ENCODE peak calls at places on chromosomes 1 and 21, in six cellular contexts. One of them, this sample, is unnamed.
A peak's percentile ranks its signal among the peaks of the same experiment; 100 is the strongest.

GRCh38 chr1:30898031-30898815 is 10.3 kb downstream of the SDC3 start:
- DNase-seq in SJSA1: no peak
- DNase-seq in spleen: peak; percentile 61
- DNase-seq in cardiac muscle cell: no peak
- DNase-seq in uterus: no peak
- DNase-seq in ovary: no peak
- DNase-seq in this sample: no peak

GRCh38 chr1:89779541-89779940 is 41.3 kb upstream of the LRRC8D start:
- DNase-seq in SJSA1: no peak
- DNase-seq in spleen: no peak
- DNase-seq in cardiac muscle cell: no peak
- DNase-seq in uterus: no peak
- DNase-seq in ovary: no peak
- DNase-seq in this sample: no peak

GRCh38 chr1:31432592-31433395 is 19.8 kb downstream of the SERINC2 start:
- DNase-seq in SJSA1: no peak
- DNase-seq in spleen: peak; percentile 64
- DNase-seq in cardiac muscle cell: no peak
- DNase-seq in uterus: no peak
- DNase-seq in ovary: no peak
- DNase-seq in this sample: no peak

GRCh38 chr21:31993826-31994791 is 121.3 kb downstream of the HUNK start:
- DNase-seq in SJSA1: no peak
- DNase-seq in spleen: no peak
- DNase-seq in cardiac muscle cell: no peak
- DNase-seq in uterus: no peak
- DNase-seq in ovary: no peak
- DNase-seq in this sample: no peak

GRCh38 chr1:12215118-12215517 is 14.7 kb upstream of the VPS13D start:
- DNase-seq in SJSA1: no peak
- DNase-seq in spleen: peak; percentile 41
- DNase-seq in cardiac muscle cell: no peak
- DNase-seq in uterus: no peak
- DNase-seq in ovary: no peak
- DNase-seq in this sample: no peak

GRCh38 chr1:243543501-243543900 is 287.7 kb downstream of the SDCCAG8 start:
- DNase-seq in SJSA1: no peak
- DNase-seq in spleen: no peak
- DNase-seq in cardiac muscle cell: no peak
- DNase-seq in uterus: no peak
- DNase-seq in ovary: no peak
- DNase-seq in this sample: no peak

GRCh38 chr1:45275054-45275453 is 51.6 kb upstream of the HPDL start:
- DNase-seq in SJSA1: no peak
- DNase-seq in spleen: no peak
- DNase-seq in cardiac muscle cell: no peak
- DNase-seq in uterus: no peak
- DNase-seq in ovary: no peak
- DNase-seq in this sample: no peak

GRCh38 chr21:35352066-35352770 is 303.1 kb upstream of the RUNX1 start:
- DNase-seq in SJSA1: no peak
- DNase-seq in spleen: no peak
- DNase-seq in cardiac muscle cell: no peak
- DNase-seq in uterus: no peak
- DNase-seq in ovary: no peak
- DNase-seq in this sample: no peak

GRCh38 chr21:33977721-33978369 is 62.2 kb upstream of the ATP5PO start:
- DNase-seq in SJSA1: no peak
- DNase-seq in spleen: no peak
- DNase-seq in cardiac muscle cell: no peak
- DNase-seq in uterus: peak; percentile 5
- DNase-seq in ovary: no peak
- DNase-seq in this sample: no peak

GRCh38 chr1:148353461-148354283 is 129.4 kb downstream of the PPIAL4G start:
- DNase-seq in SJSA1: no peak
- DNase-seq in spleen: no peak
- DNase-seq in cardiac muscle cell: no peak
- DNase-seq in uterus: no peak
- DNase-seq in ovary: no peak
- DNase-seq in this sample: peak; percentile 80

GRCh38 chr1:41192456-41193188 is 49.5 kb downstream of the SCMH1 start:
- DNase-seq in SJSA1: no peak
- DNase-seq in spleen: no peak
- DNase-seq in cardiac muscle cell: no peak
- DNase-seq in uterus: no peak
- DNase-seq in ovary: no peak
- DNase-seq in this sample: no peak

GRCh38 chr1:161119017-161119378 is 1.1 kb downstream of the NIT1 start:
- DNase-seq in SJSA1: no peak
- DNase-seq in spleen: no peak
- DNase-seq in cardiac muscle cell: no peak
- DNase-seq in uterus: no peak
- DNase-seq in ovary: peak; percentile 49
- DNase-seq in this sample: peak; percentile 49

GRCh38 chr1:207845109-207845508 is 65.8 kb downstream of the CD34 start:
- DNase-seq in SJSA1: no peak
- DNase-seq in spleen: no peak
- DNase-seq in cardiac muscle cell: no peak
- DNase-seq in uterus: no peak
- DNase-seq in ovary: no peak
- DNase-seq in this sample: no peak

GRCh38 chr1:244097523-244098390 is 46.7 kb downstream of the ZBTB18 start:
- DNase-seq in SJSA1: no peak
- DNase-seq in spleen: no peak
- DNase-seq in cardiac muscle cell: no peak
- DNase-seq in uterus: no peak
- DNase-seq in ovary: no peak
- DNase-seq in this sample: no peak

GRCh38 chr1:18743233-18743632 is 112.6 kb downstream of the PAX7 start:
- DNase-seq in SJSA1: no peak
- DNase-seq in spleen: no peak
- DNase-seq in cardiac muscle cell: no peak
- DNase-seq in uterus: no peak
- DNase-seq in ovary: no peak
- DNase-seq in this sample: no peak
- H3K27me3 ChIP-seq in SJSA1: peaks cover 5% of the 10 kb centered on the region
- H3K27me3 ChIP-seq in spleen: no peaks in the 10 kb centered on the region
- H3K27me3 ChIP-seq in cardiac muscle cell: no peaks in the 10 kb centered on the region
- H3K27me3 ChIP-seq in uterus: no peaks in the 10 kb centered on the region
- H3K27me3 ChIP-seq in ovary: no peaks in the 10 kb centered on the region
- H3K27me3 ChIP-seq in this sample: peaks cover 11% of the 10 kb centered on the region

GRCh38 chr21:37607081-37607480 is 240.5 kb downstream of the DYRK1A start:
- DNase-seq in SJSA1: no peak
- DNase-seq in spleen: no peak
- DNase-seq in cardiac muscle cell: no peak
- DNase-seq in uterus: no peak
- DNase-seq in ovary: no peak
- DNase-seq in this sample: no peak
- H3K27me3 ChIP-seq in SJSA1: peaks cover 10% of the 10 kb centered on the region
- H3K27me3 ChIP-seq in spleen: no peaks in the 10 kb centered on the region
- H3K27me3 ChIP-seq in cardiac muscle cell: no peaks in the 10 kb centered on the region
- H3K27me3 ChIP-seq in uterus: no peaks in the 10 kb centered on the region
- H3K27me3 ChIP-seq in ovary: no peaks in the 10 kb centered on the region
- H3K27me3 ChIP-seq in this sample: peaks cover 13% of the 10 kb centered on the region

GRCh38 chr1:157194739-157195520 is 56.7 kb upstream of the ETV3 start:
- DNase-seq in SJSA1: no peak
- DNase-seq in spleen: no peak
- DNase-seq in cardiac muscle cell: no peak
- DNase-seq in uterus: no peak
- DNase-seq in ovary: no peak
- DNase-seq in this sample: no peak
- H3K27me3 ChIP-seq in SJSA1: peaks cover 8% of the 10 kb centered on the region
- H3K27me3 ChIP-seq in spleen: peaks cover 6% of the 10 kb centered on the region
- H3K27me3 ChIP-seq in cardiac muscle cell: no peaks in the 10 kb centered on the region
- H3K27me3 ChIP-seq in uterus: peaks cover 8% of the 10 kb centered on the region
- H3K27me3 ChIP-seq in ovary: no peaks in the 10 kb centered on the region
- H3K27me3 ChIP-seq in this sample: peaks cover 4% of the 10 kb centered on the region

GRCh38 chr1:7629011-7629410 is 142.1 kb upstream of the VAMP3 start:
- DNase-seq in SJSA1: no peak
- DNase-seq in spleen: no peak
- DNase-seq in cardiac muscle cell: no peak
- DNase-seq in uterus: no peak
- DNase-seq in ovary: no peak
- DNase-seq in this sample: no peak
- H3K27me3 ChIP-seq in SJSA1: peaks cover 39% of the 10 kb centered on the region
- H3K27me3 ChIP-seq in spleen: no peaks in the 10 kb centered on the region
- H3K27me3 ChIP-seq in cardiac muscle cell: no peaks in the 10 kb centered on the region
- H3K27me3 ChIP-seq in uterus: no peaks in the 10 kb centered on the region
- H3K27me3 ChIP-seq in ovary: no peaks in the 10 kb centered on the region
- H3K27me3 ChIP-seq in this sample: no peaks in the 10 kb centered on the region

GRCh38 chr1:206506803-206507394 is 432 bp upstream of the RASSF5 start:
- DNase-seq in SJSA1: no peak
- DNase-seq in spleen: peak; percentile 85
- DNase-seq in cardiac muscle cell: peak; percentile 54
- DNase-seq in uterus: no peak
- DNase-seq in ovary: no peak
- DNase-seq in this sample: no peak
- H3K27me3 ChIP-seq in SJSA1: no peaks in the 10 kb centered on the region
- H3K27me3 ChIP-seq in spleen: no peaks in the 10 kb centered on the region
- H3K27me3 ChIP-seq in cardiac muscle cell: no peaks in the 10 kb centered on the region
- H3K27me3 ChIP-seq in uterus: no peaks in the 10 kb centered on the region
- H3K27me3 ChIP-seq in ovary: no peaks in the 10 kb centered on the region
- H3K27me3 ChIP-seq in this sample: no peaks in the 10 kb centered on the region